ENCODE peak calls at places on chromosomes 7 and 10, in seven cellular contexts. M, Q, Y, Z, P, V and D are unnamed samples.

GRCh38 chr10:130265542-130265941 is 129.4 kb downstream of the GLRX3 start:
- DNase-seq in M (no peak), Q (no peak), Y (no peak), Z (no peak), P (no peak), V (no peak), D (no peak)

GRCh38 chr7:93029056-93029455 is 88.7 kb downstream of the SAMD9 start:
- DNase-seq in M (no peak), Q (no peak), Y (no peak), Z (no peak), P (no peak), V (no peak), D (no peak)

GRCh38 chr10:42951486-42952251 is 125.2 kb upstream of the RET start:
- DNase-seq in M (no peak), Q (no peak), Y (no peak), Z (peak), P (no peak), V (no peak), D (peak)

GRCh38 chr7:19522486-19522885 is 186.4 kb downstream of the POLR1F start:
- DNase-seq in M (no peak), Q (no peak), Y (no peak), Z (no peak), P (no peak), V (no peak), D (no peak)

GRCh38 chr7:80843018-80843671 is 75.7 kb downstream of the SEMA3C start:
- DNase-seq in M (no peak), Q (no peak), Y (no peak), Z (no peak), P (no peak), V (no peak), D (no peak)

GRCh38 chr10:17075510-17075909 is 54.1 kb downstream of the CUBN start:
- DNase-seq in M (no peak), Q (no peak), Y (no peak), Z (no peak), P (no peak), V (no peak), D (no peak)

GRCh38 chr10:11551915-11552602 is 59.4 kb downstream of the USP6NL start:
- DNase-seq in M (peak), Q (no peak), Y (no peak), Z (no peak), P (no peak), V (no peak), D (no peak)

GRCh38 chr10:18659784-18660561 is 742 bp downstream of the ARL5B start:
- DNase-seq in M (no peak), Q (no peak), Y (no peak), Z (peak), P (no peak), V (peak), D (no peak)

GRCh38 chr7:70307544-70308106 is 709.4 kb downstream of the AUTS2 start:
- DNase-seq in M (no peak), Q (no peak), Y (no peak), Z (no peak), P (no peak), V (no peak), D (no peak)

GRCh38 chr7:86818903-86819302 is 175.2 kb downstream of the GRM3 start:
- DNase-seq in M (no peak), Q (no peak), Y (no peak), Z (no peak), P (no peak), V (no peak), D (no peak)

GRCh38 chr10:102347236-102347828 is 48.2 kb upstream of the NFKB2 start:
- DNase-seq in M (peak), Q (no peak), Y (no peak), Z (peak), P (no peak), V (peak), D (no peak)

GRCh38 chr10:27019827-27020226 is 80.5 kb downstream of the ANKRD26 start:
- DNase-seq in M (no peak), Q (no peak), Y (no peak), Z (no peak), P (no peak), V (no peak), D (no peak)

GRCh38 chr7:17769918-17770317 is 170.4 kb downstream of the SNX13 start:
- DNase-seq in M (peak), Q (peak), Y (peak), Z (no peak), P (peak), V (peak), D (no peak)

GRCh38 chr10:71222541-71223364 is 10.4 kb downstream of the UNC5B start:
- DNase-seq in M (no peak), Q (peak), Y (no peak), Z (no peak), P (no peak), V (no peak), D (no peak)

GRCh38 chr7:107758667-107759066 is 14.7 kb downstream of the CBLL1 start:
- DNase-seq in M (no peak), Q (no peak), Y (no peak), Z (no peak), P (no peak), V (no peak), D (no peak)
- TF ChIP-seq POLR2AphosphoS5 in M (no peak), Q (no peak), Y (no peak), Z (no peak), P (no peak), V (no peak), D (no peak)

GRCh38 chr7:1468899-1469298 is 9.6 kb upstream of the MICALL2 start:
- DNase-seq in M (no peak), Q (no peak), Y (no peak), Z (no peak), P (no peak), V (no peak), D (no peak)
- TF ChIP-seq POLR2AphosphoS5 in M (no peak), Q (no peak), Y (no peak), Z (no peak), P (no peak), V (no peak), D (no peak)

DNA sequence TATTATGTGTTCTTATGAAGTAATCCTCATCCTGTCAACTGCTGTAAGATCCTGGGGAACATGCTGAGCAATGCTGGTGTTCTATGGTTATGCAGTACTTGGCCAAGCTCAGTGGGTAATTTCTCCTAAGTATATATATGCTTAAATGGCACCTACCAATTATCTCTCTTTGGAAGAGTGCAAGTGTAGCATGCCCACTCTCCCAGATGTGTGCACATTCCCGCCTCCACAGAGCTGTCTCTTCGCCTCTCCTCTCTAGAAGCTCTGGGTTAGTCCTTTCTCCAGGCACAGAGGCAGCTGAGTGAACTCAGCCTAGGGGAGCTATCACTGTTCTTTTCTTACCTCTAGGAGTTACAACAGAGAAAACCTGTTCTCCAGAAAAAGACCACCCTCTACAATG is 428.8 kb downstream of the KCNMA1 start:
- DNase-seq in M (no peak), Q (no peak), Y (no peak), Z (no peak), P (no peak), V (no peak), D (no peak)
- TF ChIP-seq POLR2AphosphoS5 in M (no peak), Q (no peak), Y (no peak), Z (no peak), P (no peak), V (no peak), D (no peak)

GRCh38 chr10:114685456-114685855 is 27.4 kb upstream of the ABLIM1 start:
- DNase-seq in M (no peak), Q (no peak), Y (no peak), Z (no peak), P (no peak), V (no peak), D (no peak)

GRCh38 chr10:114684822-114685209 is 26.7 kb upstream of the ABLIM1 start:
- DNase-seq in M (no peak), Q (no peak), Y (no peak), Z (no peak), P (no peak), V (no peak), D (no peak)

GRCh38 chr10:114683162-114683561 is 25.1 kb upstream of the ABLIM1 start:
- DNase-seq in M (no peak), Q (no peak), Y (no peak), Z (peak), P (no peak), V (no peak), D (no peak)

GRCh38 chr10:114683593-114683992 is 25.5 kb upstream of the ABLIM1 start:
- DNase-seq in M (no peak), Q (no peak), Y (no peak), Z (no peak), P (no peak), V (no peak), D (no peak)

GRCh38 chr10:114684085-114684821 is 26.2 kb upstream of the ABLIM1 start:
- DNase-seq in M (no peak), Q (no peak), Y (no peak), Z (peak), P (no peak), V (peak), D (no peak)
- TF ChIP-seq POLR2AphosphoS5 in M (no peak), Q (no peak), Y (no peak), Z (peak), P (no peak), V (peak), D (peak)

GRCh38 chr7:2019693-2020511 is 212.8 kb downstream of the MAD1L1 start:
- DNase-seq in M (no peak), Q (peak), Y (peak), Z (no peak), P (no peak), V (peak), D (no peak)

GRCh38 chr7:2016761-2017482 is 215.8 kb downstream of the MAD1L1 start:
- DNase-seq in M (no peak), Q (no peak), Y (no peak), Z (no peak), P (no peak), V (no peak), D (no peak)

GRCh38 chr7:2017483-2017891 is 215.3 kb downstream of the MAD1L1 start:
- DNase-seq in M (no peak), Q (no peak), Y (no peak), Z (no peak), P (no peak), V (no peak), D (no peak)

GRCh38 chr7:2017914-2018785 is 214.6 kb downstream of the MAD1L1 start:
- DNase-seq in M (no peak), Q (no peak), Y (no peak), Z (no peak), P (no peak), V (no peak), D (no peak)

DNA sequence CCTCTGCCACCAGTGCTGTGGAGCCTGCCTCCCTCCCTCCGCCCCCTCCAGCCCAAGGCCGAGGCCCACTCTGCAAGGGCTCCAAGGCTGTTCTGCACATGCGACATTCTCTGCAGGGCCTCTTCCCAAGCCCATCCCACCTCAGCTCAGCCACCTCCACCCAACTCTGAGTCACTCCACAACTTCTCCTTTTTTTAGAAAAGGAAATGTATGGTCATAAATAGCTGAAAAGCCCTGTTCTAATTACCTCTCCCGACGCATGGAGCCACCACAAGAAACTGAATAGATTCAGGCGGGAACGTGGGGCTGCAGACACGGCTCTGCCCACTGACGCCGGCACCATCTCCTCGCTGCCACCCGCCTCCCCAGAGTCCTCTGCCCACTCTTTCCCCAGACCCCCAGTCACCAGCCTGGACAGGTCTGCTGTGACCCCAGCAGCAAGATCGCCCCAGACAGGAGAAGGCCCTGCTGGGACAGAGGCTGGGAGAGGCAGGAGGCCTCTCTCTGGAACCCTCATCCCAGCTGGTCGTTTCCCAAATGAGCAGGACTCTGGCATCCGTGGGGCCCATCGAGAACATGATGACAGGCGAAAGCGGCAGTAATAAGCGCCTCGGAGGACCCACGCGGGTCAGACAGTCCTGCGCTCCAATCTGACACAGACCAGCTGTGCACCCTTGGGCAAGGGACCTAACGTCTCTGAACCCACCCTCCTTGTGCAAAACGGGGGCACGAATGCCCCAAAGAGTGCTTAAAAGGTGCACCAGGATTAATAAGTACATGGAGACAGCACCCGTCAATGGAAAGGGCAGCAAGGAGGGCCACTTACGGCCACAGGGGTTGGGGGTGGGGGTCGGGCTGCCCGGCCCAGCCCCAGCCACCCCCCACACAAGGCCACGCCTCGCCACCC is 213.7 kb downstream of the MAD1L1 start:
- DNase-seq in M (no peak), Q (no peak), Y (no peak), Z (no peak), P (peak), V (peak), D (no peak)
- TF ChIP-seq POLR2AphosphoS5 in M (no peak), Q (no peak), Y (no peak), Z (no peak), P (no peak), V (no peak), D (no peak)